ENCODE peak calls at places on chromosomes 3 and 15, in five cellular contexts. K is fibroblast of lung, L is upper lobe of right lung, B is kidney epithelial cell, Q is pancreas. S is an unnamed sample.

GRCh38 chr3:134854285-134854684 is 59.2 kb downstream of the EPHB1 start:
- DNase-seq in B (no peak), L (no peak), Q (no peak), K (no peak), S (no peak)

GRCh38 chr3:157606392-157607197 is 103.4 kb upstream of the VEPH1 start:
- DNase-seq in L (peak; percentile 71), Q (peak; percentile 67), B (peak; percentile 43), K (peak; percentile 68), S (no peak)

GRCh38 chr3:65829228-65829627 is 209.5 kb downstream of the MAGI1 start:
- DNase-seq in L (no peak), Q (no peak), B (no peak), K (no peak), S (no peak)

GRCh38 chr3:17431004-17431403 is 311.4 kb downstream of the TBC1D5 start:
- DNase-seq in K (peak; percentile 67), B (no peak), L (no peak), Q (no peak), S (no peak)

GRCh38 chr3:177484206-177484605 is 286.9 kb upstream of the TBL1XR1 start:
- DNase-seq in B (no peak), K (no peak), Q (no peak), L (no peak), S (no peak)

GRCh38 chr3:71454513-71455423 is 128.8 kb downstream of the FOXP1 start:
- DNase-seq in B (no peak), L (no peak), Q (no peak), K (no peak), S (no peak)

GRCh38 chr3:12833226-12834161 is 7.9 kb downstream of the RPL32 start:
- DNase-seq in B (no peak), K (no peak), Q (no peak), L (no peak), S (no peak)

GRCh38 chr3:58180940-58181587 is 29.7 kb downstream of the DNASE1L3 start:
- DNase-seq in Q (no peak), B (no peak), L (no peak), K (no peak), S (no peak)

GRCh38 chr3:13572926-13573623 is 24.1 kb downstream of the FBLN2 start:
- DNase-seq in K (no peak), Q (no peak), B (no peak), L (no peak), S (no peak)

GRCh38 chr3:5220667-5221431 is 33.3 kb downstream of the EDEM1 start:
- DNase-seq in Q (no peak), B (no peak), L (no peak), K (no peak), S (no peak)

GRCh38 chr3:190084983-190085382 is 35.7 kb downstream of the P3H2 start:
- DNase-seq in Q (no peak), B (no peak), L (no peak), K (no peak), S (no peak)

GRCh38 chr3:151434151-151434890 is 26.5 kb downstream of the IGSF10 start:
- DNase-seq in L (no peak), K (peak; percentile 94), B (peak; percentile 75), Q (no peak), S (no peak)

GRCh38 chr3:88963003-88963402 is 144.4 kb upstream of the EPHA3 start:
- DNase-seq in K (no peak), Q (no peak), L (no peak), B (no peak), S (no peak)

GRCh38 chr3:82085356-82085755 is 323.9 kb upstream of the GBE1 start:
- DNase-seq in Q (no peak), B (no peak), K (no peak), L (no peak), S (no peak)

GRCh38 chr3:153173758-153174516 is 11.9 kb downstream of the RAP2B start:
- DNase-seq in K (no peak), Q (no peak), B (no peak), L (no peak), S (no peak)

GRCh38 chr15:57505949-57506391 is 85.7 kb upstream of the MYZAP start:
- DNase-seq in B (peak; percentile 67), L (peak; percentile 77), Q (peak; percentile 93), K (peak; percentile 70), S (no peak)

GRCh38 chr3:11379238-11379823 is 107.1 kb downstream of the ATG7 start:
- DNase-seq in Q (no peak), L (no peak), K (peak; percentile 82), B (no peak), S (no peak)

GRCh38 chr3:192408007-192408655 is 319.2 kb downstream of the FGF12 start:
- DNase-seq in Q (no peak), L (peak; percentile 60), K (peak; percentile 14), B (no peak), S (no peak)

GRCh38 chr3:128605091-128606046 is 45.2 kb downstream of the RPN1 start:
- DNase-seq in B (no peak), L (no peak), Q (no peak), K (no peak), S (no peak)

GRCh38 chr3:128609294-128609693 is 41.3 kb downstream of the RPN1 start:
- DNase-seq in B (no peak), L (no peak), K (no peak), Q (no peak), S (no peak)

GRCh38 chr3:128603811-128604447 is 46.7 kb downstream of the RPN1 start:
- DNase-seq in K (no peak), L (no peak), B (no peak), Q (no peak), S (no peak)

GRCh38 chr3:128610671-128611070 is 39.9 kb downstream of the RPN1 start:
- DNase-seq in B (no peak), Q (no peak), L (no peak), K (no peak), S (no peak)

GRCh38 chr3:128607710-128608048 is 42.9 kb downstream of the RPN1 start:
- DNase-seq in L (no peak), B (no peak), Q (no peak), K (no peak), S (no peak)
- H3K4me3 ChIP-seq in L (peak overlapping the region; percentile 60), B (peak overlapping the region; percentile 52), Q (peak overlapping the region; percentile 29), K (no peak overlapping the region), S (peak overlapping the region; percentile 58)

GRCh38 chr15:91522609-91523332 is 330.7 kb upstream of the SLCO3A1 start:
- DNase-seq in B (no peak), Q (no peak), K (peak; percentile 80), L (no peak), S (no peak)
- TF ChIP-seq CTCF in B (peak; percentile 9), Q (no peak), K (peak; percentile 52), L (no peak), S (no peak)

GRCh38 chr3:112088944-112089343 is 2.8 kb downstream of the C3orf52 start:
- DNase-seq in B (no peak), K (no peak), Q (no peak), L (no peak), S (no peak)
- H3K27me3 ChIP-seq in B (no peaks in the 10 kb centered on the region), K (no peaks in the 10 kb centered on the region), Q (no peaks in the 10 kb centered on the region), L (no peaks in the 10 kb centered on the region), S (no peaks in the 10 kb centered on the region)

GRCh38 chr15:45183511-45183910 is 4.3 kb downstream of the SHF start:
- DNase-seq in L (no peak), K (no peak), Q (no peak), B (no peak), S (no peak)

GRCh38 chr15:45183001-45183400 is 4.8 kb downstream of the SHF start:
- DNase-seq in K (no peak), L (no peak), Q (no peak), B (no peak), S (no peak)

GRCh38 chr15:45185069-45185779 is 2.5 kb downstream of the SHF start:
- DNase-seq in B (no peak), L (no peak), K (no peak), Q (no peak), S (no peak)

GRCh38 chr15:45185903-45186770 is 1.6 kb downstream of the SHF start:
- DNase-seq in Q (no peak), K (no peak), L (no peak), B (no peak), S (no peak)

DNA sequence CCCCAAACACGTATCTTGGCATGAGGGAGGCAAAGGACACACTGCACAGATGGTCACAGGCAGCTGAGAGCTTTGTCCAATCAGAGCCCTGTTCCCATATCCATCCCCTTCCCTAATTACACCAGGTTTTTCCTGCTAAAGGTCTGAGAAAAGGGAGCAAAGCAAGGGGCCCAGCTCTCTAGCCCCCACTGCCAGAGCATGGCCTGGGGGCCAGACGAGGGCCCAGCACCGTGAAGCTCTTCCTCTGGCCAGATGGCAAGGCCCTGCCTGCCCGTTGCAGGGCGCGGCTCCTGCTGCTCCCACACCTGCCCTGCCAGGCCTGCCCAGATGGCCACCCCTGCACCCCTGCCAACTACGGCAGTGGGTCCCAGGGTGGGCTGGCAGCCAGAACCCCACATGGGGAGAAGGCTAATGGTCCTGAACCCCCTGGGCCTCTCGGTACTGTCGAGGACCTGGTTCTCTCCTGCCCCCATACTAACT is 3.2 kb downstream of the SHF start:
- DNase-seq in B (no peak), K (no peak), L (no peak), Q (no peak), S (no peak)
- H3K4me3 ChIP-seq in B (no peak overlapping the region), K (no peak overlapping the region), L (no peak overlapping the region), Q (no peak overlapping the region), S (no peak overlapping the region)

DNA sequence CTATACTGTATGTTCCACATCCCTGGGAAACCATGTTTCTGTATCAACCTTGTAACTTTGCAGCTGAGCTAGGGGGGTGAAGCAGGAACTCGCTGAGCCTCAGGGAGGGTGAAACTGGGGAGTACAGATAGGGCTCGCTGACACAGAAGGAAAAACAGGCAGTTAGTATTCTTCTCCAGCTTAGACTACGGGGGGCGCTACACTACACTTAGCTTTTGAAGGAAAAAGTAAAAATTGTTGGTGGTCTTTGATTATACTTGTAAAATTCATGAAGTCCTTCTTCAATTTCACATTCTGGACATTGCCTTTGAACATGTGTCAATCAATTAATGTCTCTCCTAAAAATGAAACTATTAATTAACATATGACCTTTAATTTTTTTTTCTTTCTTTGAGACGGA is 73.5 kb upstream of the RGMA start:
- DNase-seq in L (no peak), K (no peak), B (no peak), Q (no peak), S (no peak)
- TF ChIP-seq CTCF in L (no peak), K (no peak), B (no peak), Q (no peak), S (no peak)

GRCh38 chr15:101059381-101060341 is 140.5 kb downstream of the LRRK1 start:
- DNase-seq in B (no peak), L (no peak), K (no peak), Q (no peak), S (no peak)
- H3K27me3 ChIP-seq in B (no peaks in the 10 kb centered on the region), L (no peaks in the 10 kb centered on the region), K (no peaks in the 10 kb centered on the region), Q (no peaks in the 10 kb centered on the region), S (no peaks in the 10 kb centered on the region)